ENCODE peak calls at places on chromosomes 1 and 21, in ten cellular contexts. L is germinal center; G is Kasumi-1; Z is progenitor cell of endocrine pancreas; U is uterus; Y is CD8-positive, alpha-beta memory T cell; F is NCI-H69; M is MG63; V is iris pigment epithelial cell; O is Calu3. K is an unnamed sample.

GRCh38 chr1:183995322-183996035 is 42.0 kb downstream of the COLGALT2 start:
- DNase-seq in L (no peak), G (no peak), Z (no peak), U (no peak), Y (no peak), F (no peak), M (no peak), V (peak; percentile 45), O (no peak), K (no peak)

GRCh38 chr1:203907901-203908300 is 46.5 kb downstream of the SNRPE start:
- DNase-seq in L (no peak), G (no peak), Z (no peak), U (no peak), Y (no peak), F (no peak), M (no peak), V (peak; percentile 42), O (no peak), K (no peak)

GRCh38 chr21:32463367-32463766 is 50.9 kb downstream of the EVA1C start:
- DNase-seq in L (no peak), G (no peak), Z (no peak), U (peak; percentile 59), Y (no peak), F (no peak), M (peak; percentile 40), V (peak; percentile 68), O (peak; percentile 44), K (peak; percentile 69)

GRCh38 chr1:22661880-22662279 is 8.8 kb downstream of the C1QB start:
- DNase-seq in L (no peak), G (no peak), Z (no peak), U (no peak), Y (no peak), F (no peak), M (no peak), V (no peak), O (no peak), K (no peak)

GRCh38 chr1:176994926-176995596 is 169.5 kb downstream of the ASTN1 start:
- DNase-seq in L (no peak), G (no peak), Z (no peak), U (no peak), Y (no peak), F (no peak), M (no peak), V (peak; percentile 25), O (no peak), K (no peak)

GRCh38 chr1:150970818-150971582 is 3.6 kb downstream of the CERS2 start:
- DNase-seq in L (no peak), G (no peak), Z (no peak), U (peak; percentile 78), Y (no peak), F (no peak), M (no peak), V (peak; percentile 66), O (peak; percentile 52), K (no peak)

GRCh38 chr1:202084791-202085681 is 37.7 kb upstream of the GPR37L1 start:
- DNase-seq in L (no peak), G (no peak), Z (no peak), U (no peak), Y (no peak), F (peak; percentile 98), M (no peak), V (no peak), O (peak; percentile 97), K (peak; percentile 87)

GRCh38 chr1:177173976-177174375 is 3.2 kb downstream of the BRINP2 start:
- DNase-seq in L (no peak), G (no peak), Z (no peak), U (no peak), Y (no peak), F (no peak), M (no peak), V (no peak), O (no peak), K (no peak)

GRCh38 chr1:10867138-10867721 is 70.8 kb upstream of the CASZ1 start:
- DNase-seq in L (peak; percentile 68), G (peak; percentile 6), Z (peak; percentile 73), U (peak; percentile 43), Y (peak; percentile 59), F (peak; percentile 81), M (peak; percentile 67), V (peak; percentile 23), O (peak; percentile 66), K (no peak)

GRCh38 chr1:100847481-100847880 is 47.2 kb downstream of the EXTL2 start:
- DNase-seq in L (no peak), G (no peak), Z (no peak), U (no peak), Y (no peak), F (no peak), M (no peak), V (peak; percentile 60), O (no peak), K (no peak)

GRCh38 chr1:216566809-216567208 is 143.6 kb upstream of the USH2A start:
- DNase-seq in L (no peak), G (no peak), Z (no peak), U (no peak), Y (no peak), F (peak; percentile 64), M (no peak), V (peak; percentile 49), O (peak; percentile 23), K (no peak)

GRCh38 chr1:168360151-168360550 is 79.5 kb downstream of the TBX19 start:
- DNase-seq in L (no peak), G (no peak), Z (no peak), U (no peak), Y (no peak), F (no peak), M (no peak), V (peak; percentile 12), O (no peak), K (no peak)

GRCh38 chr1:205939690-205940330 is 3.4 kb downstream of the SLC26A9 start:
- DNase-seq in L (peak; percentile 70), G (no peak), Z (peak; percentile 43), U (no peak), Y (no peak), F (peak; percentile 88), M (no peak), V (no peak), O (peak; percentile 63), K (peak; percentile 31)

GRCh38 chr1:182149411-182149965 is 88.0 kb upstream of the ZNF648 start:
- DNase-seq in L (no peak), G (peak; percentile 70), Z (no peak), U (no peak), Y (no peak), F (no peak), M (no peak), V (peak; percentile 41), O (no peak), K (no peak)

GRCh38 chr21:17613242-17613676 is 558 bp upstream of the BTG3 start:
- DNase-seq in L (no peak), G (no peak), Z (no peak), U (peak; percentile 56), Y (no peak), F (peak; percentile 88), M (peak; percentile 42), V (no peak), O (peak; percentile 0), K (no peak)

GRCh38 chr1:55927934-55928333 is 651.4 kb downstream of the PLPP3 start:
- DNase-seq in L (no peak), G (no peak), Z (no peak), U (no peak), Y (no peak), F (no peak), M (no peak), V (peak; percentile 22), O (no peak), K (no peak)

GRCh38 chr1:145977486-145978476 is 13.3 kb downstream of the POLR3GL start:
- DNase-seq in L (peak; percentile 76), G (peak; percentile 86), Z (peak; percentile 19), U (peak; percentile 92), Y (peak; percentile 67), F (peak; percentile 90), M (peak; percentile 54), V (peak; percentile 83), O (peak; percentile 71), K (peak; percentile 69)

GRCh38 chr21:42699196-42699595 is 45.8 kb downstream of the PDE9A start:
- DNase-seq in L (no peak), G (no peak), Z (no peak), U (no peak), Y (no peak), F (no peak), M (no peak), V (no peak), O (no peak), K (no peak)

GRCh38 chr1:197775282-197776262 is at the start of gene DENND1B:
- DNase-seq in L (peak; percentile 71), G (peak; percentile 78), Z (peak; percentile 82), U (peak; percentile 43), Y (peak; percentile 84), F (peak; percentile 96), M (peak; percentile 72), V (peak; percentile 75), O (peak; percentile 93), K (peak; percentile 43)

GRCh38 chr1:110033421-110033820 is 1.0 kb upstream of the STRIP1 start:
- DNase-seq in L (no peak), G (no peak), Z (no peak), U (no peak), Y (no peak), F (no peak), M (no peak), V (no peak), O (no peak), K (no peak)

GRCh38 chr1:43921022-43921421 is 12.6 kb upstream of the ARTN start:
- DNase-seq in L (no peak), G (no peak), Z (no peak), U (no peak), Y (no peak), F (no peak), M (no peak), V (no peak), O (no peak), K (no peak)

GRCh38 chr21:26739189-26739588 is 106.0 kb downstream of the ADAMTS1 start:
- DNase-seq in L (no peak), G (no peak), Z (no peak), U (no peak), Y (no peak), F (no peak), M (no peak), V (peak; percentile 78), O (no peak), K (no peak)

GRCh38 chr1:2785631-2786328 is 15.7 kb downstream of the TTC34 start:
- DNase-seq in L (no peak), G (no peak), Z (no peak), U (no peak), Y (no peak), F (no peak), M (no peak), V (no peak), O (no peak), K (no peak)

GRCh38 chr1:17195731-17196130 is 9.2 kb upstream of the PADI1 start:
- DNase-seq in L (no peak), G (no peak), Z (no peak), U (no peak), Y (no peak), F (no peak), M (no peak), V (no peak), O (no peak), K (no peak)

GRCh38 chr1:171257207-171258052 is 9.1 kb downstream of the FMO1 start:
- DNase-seq in L (no peak), G (no peak), Z (no peak), U (peak; percentile 46), Y (no peak), F (peak; percentile 90), M (peak; percentile 17), V (peak; percentile 57), O (no peak), K (no peak)

GRCh38 chr1:165595561-165595960 is 35.5 kb upstream of the MGST3 start:
- DNase-seq in L (no peak), G (no peak), Z (no peak), U (no peak), Y (no peak), F (peak; percentile 38), M (no peak), V (peak; percentile 56), O (no peak), K (no peak)